ENCODE peak calls at places on chromosomes 1 and 21, in six cellular contexts. Q, J, D, T, F and R are unnamed samples.

GRCh38 chr1:186297439-186297838 is 77.6 kb downstream of the TPR start:
- DNase-seq in D (no peak), J (no peak), F (no peak), Q (no peak), T (no peak), R (no peak)

GRCh38 chr1:16281765-16282164 is 44.8 kb upstream of the CPLANE2 start:
- DNase-seq in J (no peak), T (no peak), D (no peak), F (no peak), Q (no peak), R (no peak)

GRCh38 chr1:167904641-167905040 is 9.3 kb downstream of the ADCY10 start:
- DNase-seq in T (peak), D (no peak), Q (no peak), J (no peak), F (no peak), R (no peak)

GRCh38 chr1:43520100-43520828 is 10.4 kb upstream of the PTPRF start:
- DNase-seq in J (no peak), Q (no peak), F (no peak), T (no peak), D (no peak), R (no peak)

GRCh38 chr1:155127105-155127671 is 488 bp upstream of the EFNA1 start:
- DNase-seq in D (peak), T (peak), Q (no peak), J (no peak), F (peak), R (no peak)

GRCh38 chr1:41783189-41783639 is 135.5 kb downstream of the HIVEP3 start:
- DNase-seq in D (no peak), F (peak), T (peak), Q (no peak), J (no peak), R (no peak)

GRCh38 chr1:163570061-163570460 is 248.3 kb downstream of the NUF2 start:
- DNase-seq in J (no peak), F (no peak), Q (no peak), D (no peak), T (no peak), R (no peak)

GRCh38 chr1:90339822-90340221 is 344.9 kb downstream of the ZNF326 start:
- DNase-seq in T (no peak), D (no peak), J (no peak), Q (peak), F (no peak), R (no peak)

GRCh38 chr21:46078322-46078981 is 19.5 kb upstream of the COL6A2 start:
- DNase-seq in J (no peak), D (peak), Q (no peak), T (no peak), F (no peak), R (no peak)

GRCh38 chr1:27527223-27527856 is 37.4 kb upstream of the WASF2 start:
- DNase-seq in D (peak), J (peak), F (peak), T (peak), Q (no peak), R (peak)

GRCh38 chr1:227888404-227889046 is 59.2 kb downstream of the WNT9A start:
- DNase-seq in J (no peak), D (peak), F (no peak), T (no peak), Q (no peak), R (no peak)

GRCh38 chr1:37474697-37475379 is 458 bp downstream of the ZC3H12A start:
- DNase-seq in Q (no peak), T (peak), F (peak), J (peak), D (no peak), R (no peak)

GRCh38 chr1:21911205-21912001 is 25.7 kb downstream of the HSPG2 start:
- DNase-seq in J (peak), F (peak), D (no peak), T (peak), Q (no peak), R (no peak)

GRCh38 chr1:246219508-246220030 is 287.5 kb downstream of the SMYD3 start:
- DNase-seq in F (no peak), D (no peak), Q (peak), J (peak), T (no peak), R (peak)

GRCh38 chr1:44049839-44050238 is 18.6 kb upstream of the SLC6A9 start:
- DNase-seq in J (no peak), D (no peak), Q (no peak), T (peak), F (peak), R (no peak)

GRCh38 chr21:22019766-22020165 is 1021.6 kb downstream of the NCAM2 start:
- DNase-seq in F (no peak), Q (no peak), T (peak), J (no peak), D (no peak), R (no peak)

GRCh38 chr1:67390041-67390887 is 39.9 kb downstream of the SERBP1 start:
- DNase-seq in D (no peak), J (no peak), T (peak), Q (no peak), F (no peak), R (no peak)

GRCh38 chr1:73899311-73899710 is 298.7 kb downstream of the LRRIQ3 start:
- DNase-seq in T (no peak), Q (peak), D (no peak), F (no peak), J (no peak), R (no peak)

GRCh38 chr1:69328186-69328585 is 239.5 kb upstream of the LRRC7 start:
- DNase-seq in T (no peak), J (no peak), D (no peak), Q (no peak), F (no peak), R (no peak)

GRCh38 chr1:66132324-66132723 is 339.6 kb downstream of the PDE4B start:
- DNase-seq in T (no peak), Q (no peak), J (no peak), F (no peak), D (no peak), R (no peak)

GRCh38 chr1:116724765-116725375 is 29.4 kb upstream of the CD2 start:
- DNase-seq in F (peak), Q (peak), T (peak), D (no peak), J (peak), R (peak)

GRCh38 chr21:42621166-42621827 is 32.1 kb upstream of the PDE9A start:
- DNase-seq in F (no peak), Q (no peak), J (no peak), D (no peak), T (peak), R (no peak)

GRCh38 chr1:222167111-222167510 is 380.8 kb downstream of the HHIPL2 start:
- DNase-seq in Q (no peak), D (no peak), J (peak), F (peak), T (peak), R (peak)

GRCh38 chr1:87642581-87643129 is 314.0 kb downstream of the LMO4 start:
- DNase-seq in Q (peak), D (no peak), J (no peak), F (no peak), T (peak), R (no peak)

GRCh38 chr1:168835791-168836190 is 106.8 kb upstream of the DPT start:
- DNase-seq in F (no peak), D (no peak), Q (no peak), J (no peak), T (no peak), R (no peak)

GRCh38 chr1:110051262-110051648 is 16.8 kb downstream of the STRIP1 start:
- DNase-seq in T (no peak), F (no peak), Q (no peak), J (no peak), D (no peak), R (no peak)

GRCh38 chr1:62159940-62160348 is 34.7 kb upstream of the L1TD1 start:
- DNase-seq in Q (no peak), T (no peak), J (no peak), F (no peak), D (no peak), R (no peak)

GRCh38 chr1:118223426-118223825 is 38.4 kb upstream of the SPAG17 start:
- DNase-seq in T (peak), D (no peak), J (no peak), F (no peak), Q (peak), R (no peak)

GRCh38 chr1:203217139-203217621 is 12.3 kb downstream of the CHIT1 start:
- DNase-seq in T (no peak), F (no peak), Q (peak), J (no peak), D (no peak), R (no peak)
- TF ChIP-seq CTCF in T (peak), F (no peak), Q (peak), J (no peak), D (no peak), R (peak)

GRCh38 chr1:102191723-102192122 is 195.0 kb upstream of the OLFM3 start:
- DNase-seq in D (no peak), T (peak), Q (peak), F (peak), J (peak), R (peak)
- TF ChIP-seq CTCF in D (no peak), T (no peak), Q (peak), F (no peak), J (peak), R (peak)

GRCh38 chr1:160777486-160778089 is 18.4 kb upstream of the LY9 start:
- DNase-seq in F (peak), Q (peak), J (peak), D (no peak), T (peak), R (peak)
- TF ChIP-seq CTCF in F (no peak), Q (peak), J (peak), D (no peak), T (no peak), R (peak)

DNA sequence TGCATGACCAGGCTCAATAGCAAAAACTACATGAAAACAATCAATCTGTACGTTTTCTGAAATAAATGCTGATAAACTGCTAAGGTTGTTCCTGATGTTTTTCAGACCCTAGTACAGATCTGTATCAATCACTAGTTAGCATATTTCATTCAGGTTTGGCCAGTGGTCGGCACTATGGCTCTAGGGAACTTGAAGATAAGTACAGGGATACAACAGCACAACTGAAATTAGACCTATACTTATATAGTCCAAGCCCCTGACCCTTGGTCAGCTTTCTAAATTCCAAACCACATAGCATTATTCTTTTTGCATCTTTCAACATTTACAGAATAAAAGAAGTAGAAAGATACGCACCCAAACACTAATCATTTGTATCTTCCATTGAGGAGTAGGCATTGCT is 142.7 kb downstream of the PLPPR4 start:
- DNase-seq in J (no peak), D (no peak), Q (no peak), F (no peak), T (no peak), R (no peak)
- TF ChIP-seq CTCF in J (no peak), D (no peak), Q (no peak), F (no peak), T (no peak), R (no peak)

DNA sequence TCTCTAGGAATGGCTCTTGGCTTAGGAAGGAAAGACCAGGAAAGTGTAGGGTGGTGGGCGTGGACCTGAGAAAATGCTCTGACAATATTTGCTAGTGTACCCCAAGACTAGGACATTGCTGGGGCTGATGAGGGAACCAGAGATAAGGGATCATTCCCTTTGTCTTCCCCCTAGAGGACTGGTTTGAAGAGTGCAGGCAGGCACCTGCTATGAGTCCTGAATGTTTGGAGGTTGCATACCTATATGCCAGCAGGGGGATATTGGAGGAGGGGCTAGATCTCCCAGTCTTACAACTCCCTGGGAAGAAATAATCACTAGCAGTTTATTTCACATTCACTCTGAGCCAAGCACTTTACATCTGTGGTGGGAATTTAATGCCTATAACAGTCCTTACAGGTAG is 6.0 kb upstream of the BCL10 start:
- DNase-seq in Q (no peak), F (no peak), T (no peak), D (no peak), J (no peak), R (no peak)
- TF ChIP-seq CTCF in Q (peak), F (no peak), T (no peak), D (no peak), J (no peak), R (no peak)

GRCh38 chr1:172476218-172476811 is 32.4 kb upstream of the PIGC start:
- DNase-seq in Q (no peak), F (no peak), T (no peak), J (no peak), D (peak), R (no peak)
- TF ChIP-seq CTCF in Q (no peak), F (no peak), T (no peak), J (no peak), D (no peak), R (no peak)

GRCh38 chr21:35933466-35933865 is 126.9 kb downstream of the SETD4 start:
- DNase-seq in F (peak), T (peak), Q (no peak), D (peak), J (no peak), R (no peak)
- TF ChIP-seq CTCF in F (no peak), T (peak), Q (no peak), D (no peak), J (no peak), R (no peak)